ENCODE peak calls at places on chromosomes 3 and 15, in four cellular contexts. One of them, this sample, is unnamed.

GRCh38 chr3:120274739-120275167 is 10.3 kb downstream of the GPR156 start:
- DNase-seq in AG04450: peak
- DNase-seq in PC-9: no peak
- DNase-seq in Peyer's patch: no peak
- DNase-seq in this sample: no peak

GRCh38 chr3:56801151-56801596 is 575 bp downstream of the ARHGEF3 start:
- DNase-seq in AG04450: no peak
- DNase-seq in PC-9: no peak
- DNase-seq in Peyer's patch: peak
- DNase-seq in this sample: no peak

GRCh38 chr15:63023351-63023945 is 19.1 kb upstream of the TPM1 start:
- DNase-seq in AG04450: no peak
- DNase-seq in PC-9: no peak
- DNase-seq in Peyer's patch: no peak
- DNase-seq in this sample: no peak

GRCh38 chr3:22371036-22371435 is 620.0 kb upstream of the ZNF385D start:
- DNase-seq in AG04450: no peak
- DNase-seq in PC-9: no peak
- DNase-seq in Peyer's patch: no peak
- DNase-seq in this sample: no peak

GRCh38 chr3:49377483-49377882 is 19.3 kb upstream of the GPX1 start:
- DNase-seq in AG04450: no peak
- DNase-seq in PC-9: no peak
- DNase-seq in Peyer's patch: no peak
- DNase-seq in this sample: no peak

GRCh38 chr15:23648920-23649515 is 1.4 kb upstream of the MAGEL2 start:
- DNase-seq in AG04450: no peak
- DNase-seq in PC-9: no peak
- DNase-seq in Peyer's patch: no peak
- DNase-seq in this sample: peak

GRCh38 chr3:187098925-187099512 is 40.3 kb downstream of the RPL39L start:
- DNase-seq in AG04450: no peak
- DNase-seq in PC-9: peak
- DNase-seq in Peyer's patch: no peak
- DNase-seq in this sample: no peak

GRCh38 chr3:47636225-47636624 is 57.6 kb upstream of the CSPG5 start:
- DNase-seq in AG04450: no peak
- DNase-seq in PC-9: no peak
- DNase-seq in Peyer's patch: no peak
- DNase-seq in this sample: no peak

GRCh38 chr3:193828477-193828876 is 235.5 kb downstream of the OPA1 start:
- DNase-seq in AG04450: no peak
- DNase-seq in PC-9: peak
- DNase-seq in Peyer's patch: no peak
- DNase-seq in this sample: no peak

GRCh38 chr3:120763601-120764000 is 21.1 kb downstream of the GTF2E1 start:
- DNase-seq in AG04450: no peak
- DNase-seq in PC-9: no peak
- DNase-seq in Peyer's patch: no peak
- DNase-seq in this sample: no peak

GRCh38 chr15:86877171-86877631 is 797.5 kb downstream of the AGBL1 start:
- DNase-seq in AG04450: no peak
- DNase-seq in PC-9: peak
- DNase-seq in Peyer's patch: no peak
- DNase-seq in this sample: no peak

GRCh38 chr3:174846055-174846454 is 13.1 kb upstream of the NAALADL2 start:
- DNase-seq in AG04450: no peak
- DNase-seq in PC-9: no peak
- DNase-seq in Peyer's patch: no peak
- DNase-seq in this sample: no peak

GRCh38 chr3:99872633-99873254 is 55.1 kb downstream of the CMSS1 start:
- DNase-seq in AG04450: no peak
- DNase-seq in PC-9: no peak
- DNase-seq in Peyer's patch: no peak
- DNase-seq in this sample: no peak

GRCh38 chr3:77795013-77795412 is 755.1 kb downstream of the ROBO2 start:
- DNase-seq in AG04450: no peak
- DNase-seq in PC-9: no peak
- DNase-seq in Peyer's patch: no peak
- DNase-seq in this sample: no peak

GRCh38 chr3:63351159-63352007 is 73.3 kb downstream of the SYNPR start:
- DNase-seq in AG04450: peak
- DNase-seq in PC-9: no peak
- DNase-seq in Peyer's patch: no peak
- DNase-seq in this sample: no peak

GRCh38 chr3:166917437-166917836 is 462.7 kb downstream of the ZBBX start:
- DNase-seq in AG04450: no peak
- DNase-seq in PC-9: no peak
- DNase-seq in Peyer's patch: no peak
- DNase-seq in this sample: no peak

This sample was measured in NCI-H1930.